ENCODE peak calls at places on chromosomes 5 and 9, in seven cellular contexts. One of them, this sample, is unnamed. For H3K4me1 and H3K36me3, the result is how much of the 10 kb centered on the place peaks cover.

GRCh38 chr5:74285876-74286275 is 354.7 kb downstream of the ENC1 start:
- DNase-seq in H1: no peak
- DNase-seq in mesendoderm: no peak
- DNase-seq in astrocyte: no peak
- DNase-seq in NT2/D1: no peak
- DNase-seq in DND-41: no peak
- DNase-seq in GM23248: no peak
- DNase-seq in this sample: no peak

GRCh38 chr9:1198085-1198484 is 147.9 kb downstream of the DMRT2 start:
- DNase-seq in H1: no peak
- DNase-seq in mesendoderm: no peak
- DNase-seq in astrocyte: no peak
- DNase-seq in NT2/D1: no peak
- DNase-seq in DND-41: no peak
- DNase-seq in GM23248: peak
- DNase-seq in this sample: no peak

GRCh38 chr9:121358747-121359146 is 11.3 kb downstream of the STOM start:
- DNase-seq in H1: no peak
- DNase-seq in mesendoderm: no peak
- DNase-seq in astrocyte: no peak
- DNase-seq in NT2/D1: no peak
- DNase-seq in DND-41: no peak
- DNase-seq in GM23248: no peak
- DNase-seq in this sample: no peak

GRCh38 chr5:62692946-62693713 is 114.5 kb downstream of the LRRC70 start:
- DNase-seq in H1: no peak
- DNase-seq in mesendoderm: no peak
- DNase-seq in astrocyte: no peak
- DNase-seq in NT2/D1: no peak
- DNase-seq in DND-41: no peak
- DNase-seq in GM23248: no peak
- DNase-seq in this sample: no peak

GRCh38 chr9:114034176-114034575 is 43.9 kb downstream of the AMBP start:
- DNase-seq in H1: no peak
- DNase-seq in mesendoderm: no peak
- DNase-seq in astrocyte: no peak
- DNase-seq in NT2/D1: no peak
- DNase-seq in DND-41: no peak
- DNase-seq in GM23248: no peak
- DNase-seq in this sample: peak

GRCh38 chr5:9529041-9529480 is 16.8 kb downstream of the SEMA5A start:
- DNase-seq in H1: no peak
- DNase-seq in mesendoderm: no peak
- DNase-seq in astrocyte: no peak
- DNase-seq in NT2/D1: no peak
- DNase-seq in DND-41: no peak
- DNase-seq in GM23248: no peak
- DNase-seq in this sample: no peak

GRCh38 chr5:36696059-36696673 is 89.8 kb downstream of the SLC1A3 start:
- DNase-seq in H1: no peak
- DNase-seq in mesendoderm: peak
- DNase-seq in astrocyte: peak
- DNase-seq in NT2/D1: peak
- DNase-seq in DND-41: peak
- DNase-seq in GM23248: peak
- DNase-seq in this sample: peak

GRCh38 chr9:121658591-121658990 is 7.2 kb downstream of the DAB2IP start:
- DNase-seq in H1: no peak
- DNase-seq in mesendoderm: no peak
- DNase-seq in astrocyte: no peak
- DNase-seq in NT2/D1: no peak
- DNase-seq in DND-41: no peak
- DNase-seq in GM23248: no peak
- DNase-seq in this sample: no peak

GRCh38 chr9:114869845-114870244 is 60.5 kb downstream of the TNFSF8 start:
- DNase-seq in H1: no peak
- DNase-seq in mesendoderm: peak
- DNase-seq in astrocyte: no peak
- DNase-seq in NT2/D1: peak
- DNase-seq in DND-41: peak
- DNase-seq in GM23248: no peak
- DNase-seq in this sample: peak

GRCh38 chr9:129649726-129650679 is 8.1 kb upstream of the ASB6 start:
- DNase-seq in H1: no peak
- DNase-seq in mesendoderm: no peak
- DNase-seq in astrocyte: no peak
- DNase-seq in NT2/D1: no peak
- DNase-seq in DND-41: no peak
- DNase-seq in GM23248: no peak
- DNase-seq in this sample: no peak

GRCh38 chr9:114889802-114890224 is 40.6 kb downstream of the TNFSF8 start:
- DNase-seq in H1: no peak
- DNase-seq in mesendoderm: no peak
- DNase-seq in astrocyte: peak
- DNase-seq in NT2/D1: no peak
- DNase-seq in DND-41: peak
- DNase-seq in GM23248: peak
- DNase-seq in this sample: no peak

GRCh38 chr9:37840560-37841194 is 40.1 kb downstream of the DCAF10 start:
- DNase-seq in H1: no peak
- DNase-seq in mesendoderm: no peak
- DNase-seq in astrocyte: peak
- DNase-seq in NT2/D1: no peak
- DNase-seq in DND-41: no peak
- DNase-seq in GM23248: peak
- DNase-seq in this sample: no peak

GRCh38 chr9:73916016-73916673 is 581.0 kb upstream of the RORB start:
- DNase-seq in H1: no peak
- DNase-seq in mesendoderm: peak
- DNase-seq in astrocyte: peak
- DNase-seq in NT2/D1: peak
- DNase-seq in DND-41: peak
- DNase-seq in GM23248: peak
- DNase-seq in this sample: no peak

GRCh38 chr5:66805514-66806430 is 209.6 kb downstream of the MAST4 start:
- DNase-seq in H1: no peak
- DNase-seq in mesendoderm: no peak
- DNase-seq in astrocyte: no peak
- DNase-seq in NT2/D1: no peak
- DNase-seq in DND-41: no peak
- DNase-seq in GM23248: peak
- DNase-seq in this sample: no peak

GRCh38 chr5:179240561-179240960 is 104.7 kb downstream of the ADAMTS2 start:
- DNase-seq in H1: no peak
- DNase-seq in mesendoderm: no peak
- DNase-seq in astrocyte: no peak
- DNase-seq in NT2/D1: no peak
- DNase-seq in DND-41: no peak
- DNase-seq in GM23248: no peak
- DNase-seq in this sample: no peak

GRCh38 chr9:87537625-87538024 is 40.0 kb downstream of the DAPK1 start:
- DNase-seq in H1: no peak
- DNase-seq in mesendoderm: no peak
- DNase-seq in astrocyte: no peak
- DNase-seq in NT2/D1: no peak
- DNase-seq in DND-41: no peak
- DNase-seq in GM23248: no peak
- DNase-seq in this sample: no peak

GRCh38 chr9:6113819-6114218 is 98.4 kb upstream of the RANBP6 start:
- DNase-seq in H1: no peak
- DNase-seq in mesendoderm: no peak
- DNase-seq in astrocyte: no peak
- DNase-seq in NT2/D1: no peak
- DNase-seq in DND-41: no peak
- DNase-seq in GM23248: no peak
- DNase-seq in this sample: no peak

GRCh38 chr5:66793049-66793448 is 196.9 kb downstream of the MAST4 start:
- DNase-seq in H1: no peak
- DNase-seq in mesendoderm: no peak
- DNase-seq in astrocyte: no peak
- DNase-seq in NT2/D1: no peak
- DNase-seq in DND-41: no peak
- DNase-seq in GM23248: no peak
- DNase-seq in this sample: no peak

GRCh38 chr9:100074093-100074492 is 24.7 kb downstream of the ERP44 start:
- DNase-seq in H1: no peak
- DNase-seq in mesendoderm: no peak
- DNase-seq in astrocyte: peak
- DNase-seq in NT2/D1: no peak
- DNase-seq in DND-41: no peak
- DNase-seq in GM23248: no peak
- DNase-seq in this sample: no peak

GRCh38 chr5:179451099-179451812 is 99.1 kb upstream of the RUFY1 start:
- DNase-seq in H1: no peak
- DNase-seq in mesendoderm: no peak
- DNase-seq in astrocyte: no peak
- DNase-seq in NT2/D1: no peak
- DNase-seq in DND-41: no peak
- DNase-seq in GM23248: no peak
- DNase-seq in this sample: no peak

GRCh38 chr5:73918791-73919221 is 292.8 kb downstream of the ARHGEF28 start:
- DNase-seq in H1: no peak
- DNase-seq in mesendoderm: no peak
- DNase-seq in astrocyte: peak
- DNase-seq in NT2/D1: no peak
- DNase-seq in DND-41: no peak
- DNase-seq in GM23248: no peak
- DNase-seq in this sample: no peak

GRCh38 chr9:37197158-37198033 is 77.0 kb downstream of the ZCCHC7 start:
- DNase-seq in H1: no peak
- DNase-seq in mesendoderm: peak
- DNase-seq in astrocyte: no peak
- DNase-seq in NT2/D1: peak
- DNase-seq in DND-41: peak
- DNase-seq in GM23248: peak
- DNase-seq in this sample: no peak

GRCh38 chr5:82480331-82480730 is 202.2 kb upstream of the RPS23 start:
- DNase-seq in H1: no peak
- DNase-seq in mesendoderm: no peak
- DNase-seq in astrocyte: peak
- DNase-seq in NT2/D1: no peak
- DNase-seq in DND-41: no peak
- DNase-seq in GM23248: peak
- DNase-seq in this sample: no peak

DNA sequence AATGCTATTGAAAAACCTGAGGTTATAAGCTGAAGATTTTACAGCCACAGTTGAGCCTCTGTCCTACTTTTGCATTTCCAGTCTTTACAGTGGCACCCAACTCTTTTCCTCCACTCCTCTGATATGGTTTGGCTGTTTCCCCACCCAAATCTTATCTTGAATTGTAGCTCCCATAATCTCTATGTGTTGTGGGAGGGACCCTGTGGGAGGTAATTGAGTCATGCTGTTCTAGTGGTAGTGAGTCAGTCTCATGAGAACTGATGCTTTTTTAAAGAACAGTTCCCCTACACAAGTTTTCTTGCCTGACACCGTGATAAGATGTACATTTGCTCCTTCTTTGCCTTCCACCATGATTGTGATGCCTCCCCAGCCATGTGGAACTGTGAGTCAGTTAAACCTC is 646.1 kb upstream of the SEMA6A start:
- DNase-seq in H1: no peak
- DNase-seq in mesendoderm: peak
- DNase-seq in astrocyte: no peak
- DNase-seq in NT2/D1: no peak
- DNase-seq in DND-41: no peak
- DNase-seq in GM23248: no peak
- DNase-seq in this sample: no peak
- H3K4me1 ChIP-seq in H1: under half
- H3K4me1 ChIP-seq in mesendoderm: under half
- H3K4me1 ChIP-seq in astrocyte: under half
- H3K4me1 ChIP-seq in NT2/D1: under half
- H3K4me1 ChIP-seq in DND-41: under half
- H3K4me1 ChIP-seq in GM23248: under half
- H3K4me1 ChIP-seq in this sample: under half

GRCh38 chr9:132267660-132268059 is 87.1 kb downstream of the SETX start:
- DNase-seq in H1: no peak
- DNase-seq in mesendoderm: no peak
- DNase-seq in astrocyte: no peak
- DNase-seq in NT2/D1: no peak
- DNase-seq in DND-41: no peak
- DNase-seq in GM23248: no peak
- DNase-seq in this sample: no peak
- H3K36me3 ChIP-seq in H1: under half
- H3K36me3 ChIP-seq in mesendoderm: under half
- H3K36me3 ChIP-seq in astrocyte: under half
- H3K36me3 ChIP-seq in NT2/D1: half or more
- H3K36me3 ChIP-seq in DND-41: half or more
- H3K36me3 ChIP-seq in GM23248: half or more
- H3K36me3 ChIP-seq in this sample: under half

DNA sequence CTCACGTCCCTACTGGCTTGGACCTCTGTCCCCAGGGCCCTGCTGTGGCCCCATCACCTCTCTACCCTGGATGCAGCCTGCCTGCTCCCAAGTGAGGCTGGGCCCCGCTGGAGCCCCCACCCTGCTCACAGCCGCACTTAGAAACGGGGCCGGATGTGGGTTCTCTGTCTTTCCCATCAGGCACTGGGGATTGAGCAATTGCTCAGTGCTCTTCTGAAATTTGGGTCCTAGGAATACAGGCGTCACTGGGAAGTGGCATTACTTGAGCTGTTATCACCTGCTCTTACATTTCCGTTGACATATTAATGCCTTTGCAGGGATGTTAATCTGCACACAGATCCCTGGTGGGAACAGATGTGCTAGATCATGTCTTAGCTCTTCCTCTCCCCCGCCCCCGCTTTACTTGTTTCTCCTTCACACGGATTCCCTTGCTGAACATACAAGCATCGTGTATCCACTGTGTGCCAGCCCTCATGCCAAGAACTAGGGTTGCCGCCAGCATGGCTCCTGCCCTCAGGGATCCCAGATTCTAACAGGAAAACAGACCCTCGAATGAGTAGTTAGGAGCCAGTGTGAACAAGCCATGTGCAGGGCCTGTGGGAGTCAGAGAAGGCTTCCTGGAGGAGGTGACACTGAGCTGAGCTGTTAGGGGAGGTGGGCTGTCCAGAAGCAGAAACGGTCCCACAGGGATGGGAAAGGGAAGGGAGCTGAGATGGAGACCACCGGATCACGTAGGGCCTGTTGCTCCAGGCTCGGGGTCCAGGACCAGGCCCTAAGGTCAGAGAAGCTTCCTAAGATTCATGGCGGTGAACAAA is 65.1 kb downstream of the NEK6 start:
- DNase-seq in H1: no peak
- DNase-seq in mesendoderm: no peak
- DNase-seq in astrocyte: no peak
- DNase-seq in NT2/D1: no peak
- DNase-seq in DND-41: peak
- DNase-seq in GM23248: no peak
- DNase-seq in this sample: no peak
- H3K9ac ChIP-seq in H1: no peak
- H3K9ac ChIP-seq in mesendoderm: no peak
- H3K9ac ChIP-seq in astrocyte: no peak
- H3K9ac ChIP-seq in NT2/D1: no peak
- H3K9ac ChIP-seq in DND-41: no peak
- H3K9ac ChIP-seq in GM23248: no peak
- H3K9ac ChIP-seq in this sample: no peak

DNA sequence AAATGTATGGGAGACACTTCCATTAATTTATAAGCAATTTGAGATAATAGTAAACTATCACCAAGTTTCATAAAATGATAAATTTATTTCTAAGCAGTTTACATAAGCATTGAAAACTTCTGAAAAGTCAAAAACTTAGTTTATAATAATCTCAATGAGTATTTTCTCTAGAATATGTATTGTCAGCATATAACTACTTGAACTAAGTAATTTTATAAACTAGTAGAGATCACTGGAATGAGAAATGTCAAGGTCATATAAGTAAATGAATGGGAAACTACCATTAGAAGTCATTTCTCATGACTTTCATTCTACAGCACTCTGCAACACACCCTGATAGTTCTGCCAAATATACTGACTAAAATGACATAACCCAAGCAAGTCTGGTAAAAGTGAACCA is 3.4 kb downstream of the TBCA start:
- DNase-seq in H1: no peak
- DNase-seq in mesendoderm: no peak
- DNase-seq in astrocyte: no peak
- DNase-seq in NT2/D1: no peak
- DNase-seq in DND-41: no peak
- DNase-seq in GM23248: peak
- DNase-seq in this sample: no peak
- H3K4me1 ChIP-seq in H1: under half
- H3K4me1 ChIP-seq in mesendoderm: under half
- H3K4me1 ChIP-seq in astrocyte: under half
- H3K4me1 ChIP-seq in NT2/D1: under half
- H3K4me1 ChIP-seq in DND-41: under half
- H3K4me1 ChIP-seq in GM23248: under half
- H3K4me1 ChIP-seq in this sample: under half

This sample was measured in colonic mucosa.